ENCODE peak calls at places on chromosome 16, in five cellular contexts. One of them, this sample, is unnamed.

GRCh38 chr16:5461141-5461540 is 363.5 kb upstream of the EEF2KMT start:
- DNase-seq in WERI-Rb-1: no peak
- DNase-seq in GM23248: no peak
- DNase-seq in caudate nucleus: peak
- DNase-seq in aorta: no peak
- DNase-seq in this sample: no peak

GRCh38 chr16:6206080-6206479 is 1108.5 kb upstream of the EEF2KMT start:
- DNase-seq in WERI-Rb-1: no peak
- DNase-seq in GM23248: no peak
- DNase-seq in caudate nucleus: no peak
- DNase-seq in aorta: no peak
- DNase-seq in this sample: no peak

GRCh38 chr16:27424772-27425498 is 23.0 kb downstream of the IL21R start:
- DNase-seq in WERI-Rb-1: no peak
- DNase-seq in GM23248: no peak
- DNase-seq in caudate nucleus: no peak
- DNase-seq in aorta: peak
- DNase-seq in this sample: no peak

GRCh38 chr16:19728636-19728965 is 10.5 kb downstream of the IQCK start:
- DNase-seq in WERI-Rb-1: no peak
- DNase-seq in GM23248: no peak
- DNase-seq in caudate nucleus: no peak
- DNase-seq in aorta: no peak
- DNase-seq in this sample: no peak

GRCh38 chr16:15482068-15482747 is 47.8 kb downstream of the BMERB1 start:
- DNase-seq in WERI-Rb-1: peak
- DNase-seq in GM23248: peak
- DNase-seq in caudate nucleus: peak
- DNase-seq in aorta: peak
- DNase-seq in this sample: peak

GRCh38 chr16:2039286-2040030 is 8.2 kb downstream of the NTHL1 start:
- DNase-seq in WERI-Rb-1: peak
- DNase-seq in GM23248: peak
- DNase-seq in caudate nucleus: no peak
- DNase-seq in aorta: no peak
- DNase-seq in this sample: peak

GRCh38 chr16:89401641-89402445 is 88.5 kb downstream of the ANKRD11 start:
- DNase-seq in WERI-Rb-1: no peak
- DNase-seq in GM23248: peak
- DNase-seq in caudate nucleus: no peak
- DNase-seq in aorta: no peak
- DNase-seq in this sample: no peak

GRCh38 chr16:48235058-48235555 is 9.0 kb upstream of the LONP2 start:
- DNase-seq in WERI-Rb-1: no peak
- DNase-seq in GM23248: no peak
- DNase-seq in caudate nucleus: no peak
- DNase-seq in aorta: no peak
- DNase-seq in this sample: no peak

GRCh38 chr16:59210955-59211541 is 476.9 kb upstream of the GOT2 start:
- DNase-seq in WERI-Rb-1: no peak
- DNase-seq in GM23248: peak
- DNase-seq in caudate nucleus: no peak
- DNase-seq in aorta: no peak
- DNase-seq in this sample: no peak

GRCh38 chr16:15418206-15418605 is 16.2 kb upstream of the BMERB1 start:
- DNase-seq in WERI-Rb-1: no peak
- DNase-seq in GM23248: no peak
- DNase-seq in caudate nucleus: no peak
- DNase-seq in aorta: no peak
- DNase-seq in this sample: no peak

GRCh38 chr16:89922477-89922883 is 662 bp upstream of the TUBB3 start:
- DNase-seq in WERI-Rb-1: peak
- DNase-seq in GM23248: peak
- DNase-seq in caudate nucleus: no peak
- DNase-seq in aorta: peak
- DNase-seq in this sample: peak

GRCh38 chr16:86354641-86355040 is 155.7 kb upstream of the FOXF1 start:
- DNase-seq in WERI-Rb-1: no peak
- DNase-seq in GM23248: peak
- DNase-seq in caudate nucleus: no peak
- DNase-seq in aorta: no peak
- DNase-seq in this sample: no peak

GRCh38 chr16:54106078-54106477 is 180.5 kb downstream of the IRX3 start:
- DNase-seq in WERI-Rb-1: no peak
- DNase-seq in GM23248: no peak
- DNase-seq in caudate nucleus: no peak
- DNase-seq in aorta: no peak
- DNase-seq in this sample: no peak

DNA sequence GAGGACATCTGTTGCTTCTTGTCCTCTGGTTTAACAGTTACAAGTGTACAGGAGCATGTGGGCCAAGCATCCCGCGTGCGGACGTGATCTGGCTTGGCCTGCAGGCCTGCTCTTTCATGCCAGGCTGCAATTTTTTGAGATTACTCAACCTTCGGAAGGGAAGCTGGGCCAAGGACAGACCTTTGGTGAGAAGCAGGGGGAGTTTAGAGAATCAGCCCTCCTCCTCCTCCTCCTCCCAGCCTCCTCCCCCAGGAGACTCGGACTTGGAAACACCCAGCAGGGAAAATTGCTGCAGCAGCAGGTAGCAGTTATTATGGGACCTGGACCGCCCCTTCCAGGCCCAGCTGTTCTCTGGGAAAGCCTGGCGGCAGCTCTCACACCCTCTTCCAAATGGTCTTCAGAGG is 5.1 kb upstream of the KLHL36 start:
- DNase-seq in WERI-Rb-1: no peak
- DNase-seq in GM23248: peak
- DNase-seq in caudate nucleus: no peak
- DNase-seq in aorta: peak
- DNase-seq in this sample: peak
- H3K27ac ChIP-seq in WERI-Rb-1: no peak
- H3K27ac ChIP-seq in GM23248: peak
- H3K27ac ChIP-seq in caudate nucleus: no peak
- H3K27ac ChIP-seq in aorta: peak
- H3K27ac ChIP-seq in this sample: peak

DNA sequence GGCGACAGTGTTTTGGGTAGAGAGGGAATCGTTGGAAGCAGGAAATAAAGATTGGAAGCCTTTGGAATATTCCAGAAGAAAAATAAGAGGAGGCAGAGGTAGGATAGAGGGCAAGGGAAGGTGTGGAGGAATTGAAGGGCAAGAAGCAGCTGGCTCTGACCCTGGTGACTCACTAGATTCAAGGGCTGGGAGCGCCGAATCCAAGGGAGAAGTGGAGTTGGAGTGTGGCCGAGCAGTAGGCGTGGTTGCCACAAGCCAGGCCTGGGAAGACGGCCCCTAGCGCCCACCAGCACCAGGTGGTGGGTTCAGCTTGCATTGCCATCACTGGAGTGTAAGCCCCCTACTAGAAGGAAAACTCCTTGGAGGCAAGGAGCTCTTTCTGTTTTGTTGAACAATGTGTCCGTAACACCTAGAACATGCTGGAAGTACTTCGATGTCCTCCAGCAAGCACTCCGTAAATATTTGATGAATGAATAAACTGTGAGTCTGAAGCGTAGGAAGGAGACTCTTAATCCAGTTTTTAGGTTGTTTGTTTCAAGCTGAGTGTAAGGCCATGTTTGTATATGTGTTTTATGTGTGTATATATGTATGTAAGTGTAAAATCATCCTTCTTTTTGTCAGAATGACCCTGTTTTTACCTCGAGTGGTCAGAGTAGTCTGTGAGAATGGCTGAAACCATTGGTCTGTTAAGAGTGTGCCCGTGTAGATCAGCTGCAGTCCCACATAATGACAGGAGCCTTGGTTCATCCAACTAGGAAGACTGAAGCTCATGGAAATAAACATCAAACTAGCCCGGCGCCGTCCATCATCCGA is 139.5 kb downstream of the CMIP start:
- DNase-seq in WERI-Rb-1: no peak
- DNase-seq in GM23248: peak
- DNase-seq in caudate nucleus: no peak
- DNase-seq in aorta: no peak
- DNase-seq in this sample: peak
- H3K27ac ChIP-seq in WERI-Rb-1: no peak
- H3K27ac ChIP-seq in GM23248: peak
- H3K27ac ChIP-seq in caudate nucleus: no peak
- H3K27ac ChIP-seq in aorta: no peak
- H3K27ac ChIP-seq in this sample: peak

GRCh38 chr16:53056528-53056881 is 1.7 kb downstream of the CHD9 start:
- DNase-seq in WERI-Rb-1: no peak
- DNase-seq in GM23248: peak
- DNase-seq in caudate nucleus: no peak
- DNase-seq in aorta: no peak
- DNase-seq in this sample: peak
- H3K27ac ChIP-seq in WERI-Rb-1: no peak
- H3K27ac ChIP-seq in GM23248: peak
- H3K27ac ChIP-seq in caudate nucleus: no peak
- H3K27ac ChIP-seq in aorta: no peak
- H3K27ac ChIP-seq in this sample: no peak

GRCh38 chr16:75248536-75249380 is 2.7 kb downstream of the BCAR1 start:
- DNase-seq in WERI-Rb-1: no peak
- DNase-seq in GM23248: no peak
- DNase-seq in caudate nucleus: no peak
- DNase-seq in aorta: peak
- DNase-seq in this sample: no peak
- H3K27ac ChIP-seq in WERI-Rb-1: no peak
- H3K27ac ChIP-seq in GM23248: peak
- H3K27ac ChIP-seq in caudate nucleus: peak
- H3K27ac ChIP-seq in aorta: peak
- H3K27ac ChIP-seq in this sample: no peak

This sample was measured in PC-3.